ENCODE peak calls at places on chromosomes 12 and 14, in ten cellular contexts. Q is GM10248, T is heart right ventricle, L is BJ, A is neural crest cell, Z is nephron progenitor cell, C is activated B cell treated with CpG ODN at 0.5 μM for 24 hours, B is body of pancreas, M is gastrocnemius medialis, E is GM13977. O is an unnamed sample.

GRCh38 chr14:102774391-102775153 is 2.7 kb upstream of the TRAF3 start:
- DNase-seq in Q (peak; percentile 78), T (peak; percentile 39), L (no peak), A (peak; percentile 53), Z (peak; percentile 40), C (peak; percentile 64), B (peak; percentile 68), M (peak; percentile 33), E (peak; percentile 89), O (peak; percentile 84)

GRCh38 chr12:120144215-120144614 is 27.7 kb upstream of the RAB35 start:
- DNase-seq in Q (no peak), T (no peak), L (no peak), A (no peak), Z (no peak), C (no peak), B (no peak), M (no peak), E (no peak), O (no peak)

GRCh38 chr12:77124767-77125166 is 59.4 kb upstream of the E2F7 start:
- DNase-seq in Q (no peak), T (no peak), L (no peak), A (no peak), Z (no peak), C (no peak), B (no peak), M (no peak), E (no peak), O (no peak)

GRCh38 chr12:42807251-42807650 is 217.7 kb upstream of the PRICKLE1 start:
- DNase-seq in Q (no peak), T (no peak), L (no peak), A (no peak), Z (no peak), C (no peak), B (no peak), M (no peak), E (no peak), O (no peak)

GRCh38 chr12:13450231-13451080 is 253.9 kb downstream of the EMP1 start:
- DNase-seq in Q (no peak), T (no peak), L (no peak), A (no peak), Z (no peak), C (no peak), B (no peak), M (no peak), E (no peak), O (no peak)

GRCh38 chr14:46432516-46432915 is 219.1 kb downstream of the RPL10L start:
- DNase-seq in Q (no peak), T (no peak), L (no peak), A (no peak), Z (no peak), C (no peak), B (no peak), M (no peak), E (no peak), O (no peak)

GRCh38 chr12:127767631-127768030 is 499.3 kb upstream of the TMEM132C start:
- DNase-seq in Q (no peak), T (no peak), L (no peak), A (no peak), Z (no peak), C (no peak), B (no peak), M (no peak), E (no peak), O (no peak)

GRCh38 chr14:28151931-28152330 is 614.7 kb upstream of the FOXG1 start:
- DNase-seq in Q (no peak), T (no peak), L (no peak), A (no peak), Z (no peak), C (no peak), B (no peak), M (no peak), E (no peak), O (no peak)

GRCh38 chr12:5392961-5393360 is 38.9 kb upstream of the NTF3 start:
- DNase-seq in Q (no peak), T (no peak), L (no peak), A (no peak), Z (no peak), C (no peak), B (no peak), M (no peak), E (no peak), O (no peak)

GRCh38 chr14:89619616-89620273 is 202.7 kb upstream of the FOXN3 start:
- DNase-seq in Q (no peak), T (no peak), L (no peak), A (no peak), Z (no peak), C (no peak), B (no peak), M (no peak), E (no peak), O (no peak)

GRCh38 chr14:91152499-91152898 is 38.6 kb downstream of the DGLUCY start:
- DNase-seq in Q (no peak), T (no peak), L (no peak), A (no peak), Z (no peak), C (no peak), B (no peak), M (no peak), E (no peak), O (no peak)

GRCh38 chr12:120658286-120659150 is 18.1 kb downstream of the CABP1 start:
- DNase-seq in Q (no peak), T (no peak), L (no peak), A (no peak), Z (no peak), C (no peak), B (no peak), M (no peak), E (no peak), O (no peak)

GRCh38 chr12:119578112-119578511 is 15.5 kb upstream of the TMEM233 start:
- DNase-seq in Q (no peak), T (no peak), L (no peak), A (no peak), Z (no peak), C (no peak), B (no peak), M (no peak), E (no peak), O (no peak)

GRCh38 chr14:104372390-104373054 is 207.0 kb upstream of the C14orf180 start:
- DNase-seq in Q (no peak), T (no peak), L (no peak), A (no peak), Z (no peak), C (no peak), B (no peak), M (no peak), E (no peak), O (no peak)

GRCh38 chr14:72448212-72448611 is 445.7 kb downstream of the DPF3 start:
- DNase-seq in Q (no peak), T (no peak), L (no peak), A (no peak), Z (no peak), C (no peak), B (no peak), M (no peak), E (no peak), O (no peak)
- TF ChIP-seq CTCF in Q (no peak), T (no peak), L (no peak), A (no peak), Z (no peak), C (no peak), B (no peak), M (no peak), E (no peak), O (no peak)

GRCh38 chr14:69259531-69260245 is at the start of gene GALNT16:
- DNase-seq in Q (peak; percentile 39), T (peak; percentile 47), L (no peak), A (peak; percentile 60), Z (peak; percentile 75), C (no peak), B (peak; percentile 21), M (no peak), E (peak; percentile 60), O (peak; percentile 58)
- TF ChIP-seq CTCF in Q (no peak), T (peak; percentile 60), L (peak; percentile 21), A (peak; percentile 60), Z (peak; percentile 40), C (no peak), B (peak; percentile 10), M (no peak), E (peak; percentile 15), O (no peak)

GRCh38 chr14:79011091-79011919 is 841.1 kb downstream of the NRXN3 start:
- DNase-seq in Q (peak; percentile 20), T (no peak), L (peak; percentile 25), A (no peak), Z (peak; percentile 38), C (no peak), B (peak; percentile 28), M (no peak), E (peak; percentile 13), O (peak; percentile 24)
- TF ChIP-seq CTCF in Q (peak; percentile 33), T (peak; percentile 39), L (peak; percentile 50), A (peak; percentile 70), Z (peak; percentile 43), C (no peak), B (peak; percentile 43), M (peak; percentile 56), E (peak; percentile 48), O (peak; percentile 35)

GRCh38 chr14:97138801-97139200 is 341.6 kb downstream of the VRK1 start:
- DNase-seq in Q (no peak), T (no peak), L (no peak), A (no peak), Z (no peak), C (no peak), B (no peak), M (no peak), E (no peak), O (no peak)
- TF ChIP-seq CTCF in Q (no peak), T (no peak), L (no peak), A (no peak), Z (no peak), C (no peak), B (no peak), M (no peak), E (no peak), O (no peak)

GRCh38 chr14:64337901-64338615 is 43.9 kb upstream of the ESR2 start:
- DNase-seq in Q (peak; percentile 25), T (no peak), L (no peak), A (peak; percentile 48), Z (peak; percentile 83), C (peak; percentile 36), B (peak; percentile 63), M (no peak), E (peak; percentile 28), O (peak; percentile 31)
- TF ChIP-seq CTCF in Q (no peak), T (no peak), L (peak; percentile 30), A (no peak), Z (no peak), C (no peak), B (no peak), M (no peak), E (no peak), O (no peak)

DNA sequence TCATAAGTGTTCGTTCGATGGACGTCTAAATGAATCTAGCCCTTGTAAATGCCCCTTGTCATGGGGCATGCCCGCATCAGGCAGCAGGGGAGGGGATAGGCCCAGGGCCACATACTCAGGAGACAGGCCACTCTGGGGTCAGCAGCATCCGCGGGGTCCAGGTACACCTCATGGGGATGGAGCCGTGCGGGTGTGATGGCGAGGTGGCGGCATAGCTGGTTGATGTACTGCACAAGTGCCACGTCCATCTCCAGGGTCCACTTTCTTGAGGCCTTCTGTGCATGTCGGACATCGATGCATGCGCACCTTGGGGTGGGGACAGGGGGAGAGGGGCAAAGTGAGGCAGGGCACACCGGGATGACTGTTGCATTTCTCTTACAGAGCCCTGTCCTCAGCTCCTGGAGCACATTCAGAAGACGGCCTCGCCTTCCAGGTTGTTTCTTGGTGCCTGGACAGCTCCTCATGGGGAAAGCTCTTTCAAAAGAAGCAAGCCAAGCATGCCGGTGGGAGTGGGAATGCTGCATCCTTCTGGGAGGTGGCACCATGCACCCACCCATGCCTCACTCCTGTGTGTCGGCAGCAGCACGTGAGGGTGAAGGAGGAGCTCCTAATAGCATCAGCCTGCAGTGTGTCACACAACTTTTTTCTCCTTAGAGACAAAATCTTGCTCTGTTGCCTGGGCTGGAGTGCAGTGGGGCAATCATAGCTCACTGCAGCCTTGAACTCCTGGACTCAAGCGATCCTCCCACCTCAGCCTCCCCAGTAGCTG is 47.4 kb downstream of the TRAFD1 start:
- DNase-seq in Q (no peak), T (no peak), L (no peak), A (no peak), Z (no peak), C (no peak), B (no peak), M (no peak), E (no peak), O (no peak)
- TF ChIP-seq CTCF in Q (no peak), T (no peak), L (no peak), A (no peak), Z (no peak), C (no peak), B (no peak), M (no peak), E (no peak), O (no peak)

O was measured in GM13976.